ENCODE peak calls at places on chromosomes 13 and 19, in ten cellular contexts. O is activated naive CD8-positive, alpha-beta T cell treated with anti-CD3 and anti-CD28 coated beads, Interleukin-2, amount 10 ng/mL, durations not matched to agents 7 days and 5 days; P is cardiac septum; T is stimulated activated CD8-positive, alpha-beta memory T cell treated with anti-CD3 and anti-CD28 coated beads, Interleukin-7, amount 100 ng/mL, for 1 hour; R is ELF-1; M is Peyer's patch; F is amygdala; G is substantia nigra; V is body of pancreas; W is activated CD4-positive, alpha-beta T cell treated with anti-CD3 and anti-CD28 coated beads, Interleukin-2, amount 10 ng/mL, durations not matched to agents 7 days and 5 days. K is an unnamed sample.
A peak's percentile ranks its signal among the peaks of the same experiment; 100 is the strongest.

GRCh38 chr19:54390942-54391577 is 24.2 kb upstream of the TTYH1 start:
- DNase-seq in O (peak; percentile 57), P (no peak), T (peak; percentile 26), R (peak; percentile 67), M (no peak), F (peak; percentile 9), G (peak; percentile 28), V (peak; percentile 71), W (peak; percentile 79), K (peak; percentile 44)

GRCh38 chr19:21321996-21322395 is 7.2 kb downstream of the ZNF708 start:
- DNase-seq in O (no peak), P (no peak), T (no peak), R (no peak), M (no peak), F (no peak), G (no peak), V (no peak), W (no peak), K (no peak)

GRCh38 chr19:12973236-12973635 is 3.9 kb downstream of the DAND5 start:
- DNase-seq in O (no peak), P (no peak), T (no peak), R (no peak), M (no peak), F (no peak), G (no peak), V (no peak), W (no peak), K (no peak)

GRCh38 chr13:19861762-19862161 is 1.7 kb downstream of the ZMYM5 start:
- DNase-seq in O (no peak), P (no peak), T (no peak), R (no peak), M (no peak), F (no peak), G (no peak), V (no peak), W (no peak), K (no peak)

GRCh38 chr13:32852568-32852967 is 163.7 kb upstream of the KL start:
- DNase-seq in O (no peak), P (no peak), T (no peak), R (no peak), M (no peak), F (no peak), G (no peak), V (no peak), W (no peak), K (no peak)

GRCh38 chr13:46166947-46167610 is 14.9 kb downstream of the LCP1 start:
- DNase-seq in O (no peak), P (no peak), T (no peak), R (peak; percentile 2), M (no peak), F (no peak), G (no peak), V (no peak), W (no peak), K (no peak)

GRCh38 chr13:44667950-44668349 is 91.8 kb upstream of the TSC22D1 start:
- DNase-seq in O (no peak), P (no peak), T (no peak), R (no peak), M (no peak), F (no peak), G (no peak), V (no peak), W (no peak), K (no peak)

GRCh38 chr13:113327766-113328391 is 30.8 kb downstream of the LAMP1 start:
- DNase-seq in O (no peak), P (no peak), T (no peak), R (no peak), M (no peak), F (no peak), G (no peak), V (no peak), W (no peak), K (no peak)

GRCh38 chr19:6066661-6067646 is 43.3 kb downstream of the RFX2 start:
- DNase-seq in O (no peak), P (peak; percentile 93), T (no peak), R (peak; percentile 90), M (peak; percentile 49), F (peak; percentile 67), G (peak; percentile 51), V (peak; percentile 97), W (no peak), K (peak; percentile 93)

GRCh38 chr13:50156140-50156539 is 140.9 kb downstream of the KCNRG start:
- DNase-seq in O (no peak), P (no peak), T (no peak), R (no peak), M (no peak), F (no peak), G (no peak), V (no peak), W (no peak), K (no peak)

GRCh38 chr13:110546933-110547332 is 14.6 kb downstream of the RAB20 start:
- DNase-seq in O (no peak), P (peak; percentile 91), T (no peak), R (peak; percentile 76), M (peak; percentile 39), F (no peak), G (no peak), V (peak; percentile 95), W (no peak), K (peak; percentile 92)

GRCh38 chr19:42601811-42602443 is 7.2 kb upstream of the CEACAM8 start:
- DNase-seq in O (peak; percentile 50), P (no peak), T (no peak), R (peak; percentile 38), M (no peak), F (no peak), G (no peak), V (no peak), W (peak; percentile 54), K (no peak)

GRCh38 chr19:7159105-7159933 is 89.8 kb downstream of the ZNF557 start:
- DNase-seq in O (no peak), P (peak; percentile 89), T (no peak), R (no peak), M (no peak), F (no peak), G (peak; percentile 62), V (no peak), W (no peak), K (peak; percentile 76)

GRCh38 chr19:10975374-10976036 is 14.7 kb downstream of the SMARCA4 start:
- DNase-seq in O (no peak), P (no peak), T (no peak), R (no peak), M (no peak), F (no peak), G (peak; percentile 7), V (peak; percentile 44), W (no peak), K (no peak)

GRCh38 chr13:107370036-107370785 is 802.3 kb upstream of the ARGLU1 start:
- DNase-seq in O (no peak), P (no peak), T (no peak), R (no peak), M (no peak), F (no peak), G (no peak), V (no peak), W (no peak), K (no peak)

GRCh38 chr19:47003611-47003935 is 16.1 kb upstream of the NPAS1 start:
- DNase-seq in O (no peak), P (no peak), T (no peak), R (peak; percentile 55), M (no peak), F (no peak), G (no peak), V (no peak), W (no peak), K (no peak)

GRCh38 chr13:40665061-40665753 is 1.2 kb downstream of the FOXO1 start:
- DNase-seq in O (peak; percentile 74), P (peak; percentile 77), T (no peak), R (peak; percentile 57), M (peak; percentile 40), F (no peak), G (peak; percentile 60), V (peak; percentile 44), W (peak; percentile 35), K (peak; percentile 48)

GRCh38 chr19:35909684-35910035 is 1.6 kb upstream of the TYROBP start:
- DNase-seq in O (no peak), P (no peak), T (no peak), R (no peak), M (no peak), F (no peak), G (no peak), V (no peak), W (no peak), K (no peak)

GRCh38 chr19:10105241-10106099 is 692 bp upstream of the PPAN start:
- DNase-seq in O (no peak), P (no peak), T (peak; percentile 50), R (no peak), M (peak; percentile 44), F (no peak), G (no peak), V (no peak), W (peak; percentile 68), K (no peak)

GRCh38 chr13:44385847-44386246 is 12.2 kb downstream of the SERP2 start:
- DNase-seq in O (no peak), P (no peak), T (no peak), R (no peak), M (no peak), F (no peak), G (no peak), V (no peak), W (no peak), K (no peak)

GRCh38 chr19:34639491-34640085 is 37.4 kb downstream of the SCGB2B2 start:
- DNase-seq in O (no peak), P (no peak), T (no peak), R (peak; percentile 30), M (peak; percentile 52), F (no peak), G (peak; percentile 31), V (peak; percentile 63), W (peak; percentile 77), K (peak; percentile 34)

GRCh38 chr19:54674021-54674617 is 11.3 kb downstream of the LILRB4 start:
- DNase-seq in O (no peak), P (no peak), T (no peak), R (peak; percentile 8), M (no peak), F (no peak), G (no peak), V (no peak), W (peak; percentile 46), K (no peak)

GRCh38 chr13:57627663-57628062 is 3.9 kb upstream of the PCDH17 start:
- DNase-seq in O (no peak), P (no peak), T (no peak), R (no peak), M (no peak), F (no peak), G (no peak), V (no peak), W (no peak), K (no peak)

GRCh38 chr19:31350693-31351211 is 1.5 kb upstream of the TSHZ3 start:
- DNase-seq in O (peak; percentile 65), P (no peak), T (no peak), R (peak; percentile 19), M (no peak), F (no peak), G (peak; percentile 70), V (peak; percentile 55), W (peak; percentile 11), K (peak; percentile 54)

GRCh38 chr19:50512112-50512998 is 1.4 kb downstream of the ASPDH start:
- DNase-seq in O (no peak), P (peak; percentile 74), T (no peak), R (no peak), M (no peak), F (no peak), G (peak; percentile 33), V (no peak), W (no peak), K (peak; percentile 38)

GRCh38 chr13:20344836-20345490 is 112.8 kb upstream of the GJB6 start:
- DNase-seq in O (no peak), P (no peak), T (no peak), R (no peak), M (no peak), F (no peak), G (no peak), V (no peak), W (no peak), K (no peak)

GRCh38 chr19:38815059-38816001 is 2.6 kb upstream of the LGALS4 start:
- DNase-seq in O (no peak), P (no peak), T (no peak), R (no peak), M (no peak), F (no peak), G (no peak), V (no peak), W (no peak), K (peak; percentile 69)

GRCh38 chr13:23656637-23657036 is 86.4 kb downstream of the TNFRSF19 start:
- DNase-seq in O (no peak), P (no peak), T (no peak), R (no peak), M (no peak), F (no peak), G (no peak), V (no peak), W (no peak), K (no peak)

K was measured in left colon.